ENCODE peak calls at places on chromosomes 4 and X, in four cellular contexts. One of them, this sample, is unnamed.

GRCh38 chr4:150593996-150594395 is 12.0 kb downstream of the MAB21L2 start:
- DNase-seq in T47D: no peak
- DNase-seq in osteocyte: no peak
- DNase-seq in AG08395: no peak
- DNase-seq in this sample: no peak

GRCh38 chrX:134622056-134622812 is 36.0 kb downstream of the PLAC1 start:
- DNase-seq in T47D: no peak
- DNase-seq in osteocyte: no peak
- DNase-seq in AG08395: peak
- DNase-seq in this sample: no peak

GRCh38 chr4:183142566-183143545 is 43.8 kb downstream of the WWC2 start:
- DNase-seq in T47D: peak
- DNase-seq in osteocyte: peak
- DNase-seq in AG08395: peak
- DNase-seq in this sample: no peak

GRCh38 chrX:51148848-51149247 is 183.8 kb upstream of the NUDT10 start:
- DNase-seq in T47D: peak
- DNase-seq in osteocyte: no peak
- DNase-seq in AG08395: no peak
- DNase-seq in this sample: no peak

GRCh38 chr4:149645790-149646189 is 169.9 kb downstream of the IQCM start:
- DNase-seq in T47D: peak
- DNase-seq in osteocyte: no peak
- DNase-seq in AG08395: no peak
- DNase-seq in this sample: no peak

GRCh38 chrX:15911729-15912550 is 57.3 kb upstream of the AP1S2 start:
- DNase-seq in T47D: no peak
- DNase-seq in osteocyte: no peak
- DNase-seq in AG08395: no peak
- DNase-seq in this sample: no peak

GRCh38 chrX:141158084-141158483 is 18.8 kb downstream of the LDOC1 start:
- DNase-seq in T47D: no peak
- DNase-seq in osteocyte: no peak
- DNase-seq in AG08395: no peak
- DNase-seq in this sample: no peak

GRCh38 chr4:87823741-87824140 is 9.0 kb upstream of the MEPE start:
- DNase-seq in T47D: no peak
- DNase-seq in osteocyte: no peak
- DNase-seq in AG08395: no peak
- DNase-seq in this sample: no peak

GRCh38 chr4:139509727-139510410 is 46.1 kb downstream of the SETD7 start:
- DNase-seq in T47D: peak
- DNase-seq in osteocyte: no peak
- DNase-seq in AG08395: no peak
- DNase-seq in this sample: peak

GRCh38 chr4:87734084-87734483 is 65.3 kb upstream of the IBSP start:
- DNase-seq in T47D: no peak
- DNase-seq in osteocyte: no peak
- DNase-seq in AG08395: no peak
- DNase-seq in this sample: no peak

GRCh38 chr4:65971686-65972085 is 301.4 kb upstream of the EPHA5 start:
- DNase-seq in T47D: no peak
- DNase-seq in osteocyte: no peak
- DNase-seq in AG08395: no peak
- DNase-seq in this sample: no peak